ENCODE peak calls at places on chromosome 2, in five cellular contexts. O, B, F, S and V are unnamed samples.

GRCh38 chr2:127193948-127194267 is 26.2 kb downstream of the CYP27C1 start:
- ATAC-seq in B (no peak), S (no peak), O (no peak), F (peak; percentile 37), V (no peak)

GRCh38 chr2:43311276-43311675 is 84.9 kb upstream of the ZFP36L2 start:
- ATAC-seq in F (no peak), B (peak; percentile 84), S (no peak), O (no peak), V (no peak)

GRCh38 chr2:85905187-85905666 is 16.4 kb upstream of the ST3GAL5 start:
- ATAC-seq in S (no peak), F (peak; percentile 73), O (no peak), B (no peak), V (no peak)

GRCh38 chr2:56874717-56875116 is 690.9 kb downstream of the CCDC85A start:
- ATAC-seq in B (no peak), O (no peak), F (no peak), S (no peak), V (peak; percentile 50)

GRCh38 chr2:205714058-205714776 is 31.9 kb downstream of the NRP2 start:
- ATAC-seq in F (peak; percentile 53), B (no peak), O (no peak), S (no peak), V (peak; percentile 80)

GRCh38 chr2:179344280-179344961 is 79.8 kb upstream of the SESTD1 start:
- ATAC-seq in O (no peak), B (no peak), F (peak; percentile 65), S (peak; percentile 58), V (no peak)

GRCh38 chr2:233598952-233599351 is 18.5 kb upstream of the UGT1A8 start:
- ATAC-seq in B (no peak), S (no peak), F (no peak), O (no peak), V (no peak)

GRCh38 chr2:9416962-9417316 is 6.4 kb downstream of the ITGB1BP1 start:
- ATAC-seq in B (peak; percentile 17), O (no peak), S (no peak), F (no peak), V (no peak)

GRCh38 chr2:51628953-51629352 is 597.0 kb upstream of the NRXN1 start:
- ATAC-seq in O (no peak), B (no peak), F (no peak), S (no peak), V (no peak)

GRCh38 chr2:69225933-69226332 is 161.1 kb downstream of the GFPT1 start:
- ATAC-seq in F (no peak), B (no peak), O (no peak), S (no peak), V (no peak)

GRCh38 chr2:6906165-6906751 is 11.0 kb upstream of the RNF144A start:
- ATAC-seq in B (no peak), S (peak; percentile 51), F (no peak), O (no peak), V (no peak)

GRCh38 chr2:198991431-198991830 is 466.3 kb downstream of the SATB2 start:
- ATAC-seq in B (peak; percentile 36), S (no peak), O (no peak), F (no peak), V (no peak)

GRCh38 chr2:65800998-65801397 is 368.6 kb upstream of the SPRED2 start:
- ATAC-seq in B (no peak), O (no peak), S (no peak), F (no peak), V (no peak)

GRCh38 chr2:133130548-133131246 is 437.6 kb downstream of the NCKAP5 start:
- ATAC-seq in B (no peak), O (no peak), F (no peak), S (peak; percentile 98), V (peak; percentile 65)

GRCh38 chr2:230896346-230897115 is 28.5 kb downstream of the GPR55 start:
- ATAC-seq in O (no peak), B (no peak), S (no peak), F (no peak), V (no peak)

GRCh38 chr2:160406591-160407392 is 86.8 kb downstream of the RBMS1 start:
- ATAC-seq in O (peak; percentile 85), S (peak; percentile 45), B (peak; percentile 34), F (peak; percentile 44), V (peak; percentile 90)

GRCh38 chr2:68940369-68940768 is 12.3 kb downstream of the GKN2 start:
- ATAC-seq in S (no peak), F (no peak), O (no peak), B (no peak), V (no peak)

GRCh38 chr2:111975053-111975552 is 76.7 kb downstream of the MERTK start:
- ATAC-seq in O (no peak), F (no peak), S (peak; percentile 100), B (peak; percentile 99), V (no peak)

GRCh38 chr2:120313695-120314615 is 32.0 kb upstream of the INHBB start:
- ATAC-seq in O (no peak), S (peak; percentile 26), F (peak; percentile 19), B (no peak), V (no peak)

GRCh38 chr2:232800166-232800565 is 23.8 kb upstream of the KCNJ13 start:
- ATAC-seq in S (no peak), O (no peak), F (no peak), B (no peak), V (no peak)

GRCh38 chr2:196979976-196980375 is 53.5 kb upstream of the PGAP1 start:
- ATAC-seq in F (no peak), S (no peak), B (no peak), O (no peak), V (no peak)

GRCh38 chr2:54572636-54573531 is 116.8 kb downstream of the SPTBN1 start:
- ATAC-seq in F (no peak), B (no peak), O (peak; percentile 10), S (peak; percentile 13), V (no peak)